ENCODE peak calls at places on chromosome 12, in four cellular contexts. P, U, F and J are unnamed samples.

GRCh38 chr12:27009926-27010325 is 4.3 kb downstream of the TM7SF3 start:
- DNase-seq in F (no peak), U (no peak), P (no peak), J (no peak)

GRCh38 chr12:112261559-112261958 is 120.7 kb downstream of the HECTD4 start:
- DNase-seq in P (peak), U (peak), F (peak), J (no peak)

GRCh38 chr12:66035289-66035961 is 95.1 kb downstream of the LLPH start:
- DNase-seq in P (peak), U (peak), F (peak), J (no peak)

GRCh38 chr12:92927436-92928116 is 1.5 kb downstream of the EEA1 start:
- DNase-seq in P (peak), F (peak), U (peak), J (no peak)

GRCh38 chr12:52119398-52120254 is 40.1 kb downstream of the SMIM41 start:
- DNase-seq in F (peak), P (peak), U (peak), J (no peak)

GRCh38 chr12:4133029-4133428 is 140.5 kb upstream of the CCND2 start:
- DNase-seq in U (no peak), F (no peak), P (no peak), J (no peak)

GRCh38 chr12:25984759-25985158 is 26.3 kb downstream of the RASSF8 start:
- DNase-seq in P (no peak), U (no peak), F (no peak), J (no peak)

GRCh38 chr12:20194171-20194570 is 174.2 kb upstream of the PDE3A start:
- DNase-seq in F (no peak), U (no peak), P (peak), J (no peak)

GRCh38 chr12:52648012-52648550 is 3.9 kb downstream of the KRT2 start:
- DNase-seq in U (no peak), P (no peak), F (no peak), J (no peak)

GRCh38 chr12:106917503-106917902 is 38.2 kb upstream of the TMEM263 start:
- DNase-seq in F (no peak), P (no peak), U (no peak), J (no peak)

GRCh38 chr12:19800884-19801283 is 361.6 kb downstream of the AEBP2 start:
- DNase-seq in U (no peak), F (no peak), P (no peak), J (peak)

GRCh38 chr12:34292736-34293625 is 270.7 kb downstream of the ALG10 start:
- DNase-seq in F (peak), U (peak), P (peak), J (no peak)

GRCh38 chr12:90836689-90837088 is 118.3 kb downstream of the CCER1 start:
- DNase-seq in U (no peak), F (no peak), P (no peak), J (no peak)

GRCh38 chr12:236445-236844 is 22.5 kb upstream of the SLC6A12 start:
- DNase-seq in F (no peak), U (no peak), P (no peak), J (no peak)

GRCh38 chr12:2963760-2964292 is 4.6 kb downstream of the TEAD4 start:
- DNase-seq in U (no peak), P (no peak), F (peak), J (no peak)

GRCh38 chr12:82124711-82125110 is 233.5 kb downstream of the CCDC59 start:
- DNase-seq in F (no peak), P (no peak), U (no peak), J (no peak)

GRCh38 chr12:40325349-40325960 is 100.7 kb downstream of the LRRK2 start:
- DNase-seq in F (peak), P (peak), U (peak), J (no peak)

GRCh38 chr12:72570601-72571000 is 298.4 kb downstream of the TRHDE start:
- DNase-seq in F (peak), U (peak), P (peak), J (no peak)

GRCh38 chr12:123387508-123388217 is 3.7 kb downstream of the KMT5A start:
- DNase-seq in P (no peak), F (no peak), U (peak), J (no peak)

GRCh38 chr12:125519026-125519651 is 453.9 kb downstream of the AACS start:
- DNase-seq in P (no peak), U (no peak), F (no peak), J (no peak)

GRCh38 chr12:124700810-124701594 is 133.6 kb upstream of the NCOR2 start:
- DNase-seq in U (no peak), P (peak), F (no peak), J (no peak)

GRCh38 chr12:67410246-67410645 is 141.1 kb downstream of the CAND1 start:
- DNase-seq in U (no peak), F (no peak), P (no peak), J (no peak)

GRCh38 chr12:109910969-109911348 is 10.9 kb downstream of the TCHP start:
- DNase-seq in P (peak), F (peak), U (peak), J (no peak)

GRCh38 chr12:14605401-14605989 is 37.8 kb upstream of the PLBD1 start:
- DNase-seq in U (no peak), F (no peak), P (peak), J (no peak)

GRCh38 chr12:117085318-117085947 is 13.8 kb downstream of the TESC start:
- DNase-seq in U (no peak), P (no peak), F (no peak), J (no peak)

GRCh38 chr12:32454866-32455265 is 55.5 kb downstream of the FGD4 start:
- DNase-seq in U (no peak), F (no peak), P (no peak), J (no peak)

GRCh38 chr12:25337916-25338315 is 87.2 kb upstream of the KRAS start:
- DNase-seq in U (no peak), F (no peak), P (no peak), J (no peak)

GRCh38 chr12:64039285-64039871 is 182.7 kb downstream of the KICS2 start:
- DNase-seq in P (peak), U (no peak), F (no peak), J (no peak)

GRCh38 chr12:53719649-53720048 is 7.6 kb downstream of the CALCOCO1 start:
- DNase-seq in U (peak), P (peak), F (no peak), J (no peak)

GRCh38 chr12:2960432-2960956 is 1.3 kb downstream of the TEAD4 start:
- DNase-seq in F (peak), U (peak), P (peak), J (no peak)

GRCh38 chr12:131250951-131251315 is 297.2 kb downstream of the ADGRD1 start:
- DNase-seq in U (no peak), F (no peak), P (no peak), J (no peak)

GRCh38 chr12:69824028-69824427 is 999 bp upstream of the MYRFL start:
- DNase-seq in U (no peak), F (no peak), P (no peak), J (no peak)

GRCh38 chr12:59895161-59895785 is 299.4 kb downstream of the SLC16A7 start:
- DNase-seq in U (no peak), P (no peak), F (no peak), J (no peak)

DNA sequence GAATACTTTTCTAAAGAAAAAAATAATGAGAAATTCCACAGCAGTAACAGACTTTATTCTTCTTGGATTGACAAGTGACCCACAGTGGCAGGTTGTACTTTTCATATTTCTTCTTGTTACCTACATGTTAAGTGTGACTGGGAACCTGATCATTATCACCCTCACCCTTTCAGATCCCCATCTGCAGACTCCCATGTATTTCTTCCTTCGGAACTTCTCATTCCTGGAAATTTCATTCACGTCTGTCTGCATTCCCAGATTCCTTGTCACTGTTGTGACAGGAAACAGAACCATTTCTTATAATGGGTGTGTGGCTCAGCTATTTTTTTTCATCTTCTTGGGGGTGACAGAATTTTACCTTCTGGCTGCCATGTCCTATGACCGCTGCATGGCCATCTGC is 2.3 kb downstream of the OR6C75 start:
- DNase-seq in F (no peak), U (no peak), P (no peak), J (no peak)
- TF ChIP-seq CHD4 in F (no peak), U (no peak), P (no peak), J (no peak)

GRCh38 chr12:47783821-47784819 is 11.1 kb downstream of the SLC48A1 start:
- DNase-seq in U (no peak), P (no peak), F (no peak), J (no peak)
- TF ChIP-seq CHD4 in U (no peak), P (no peak), F (no peak), J (no peak)

GRCh38 chr12:1318327-1319031 is 275.9 kb downstream of the FBXL14 start:
- DNase-seq in U (no peak), P (no peak), F (no peak), J (no peak)
- TF ChIP-seq CHD4 in U (no peak), P (no peak), F (no peak), J (no peak)

GRCh38 chr12:132551271-132552120 is 58.9 kb downstream of the LRCOL1 start:
- DNase-seq in F (no peak), U (no peak), P (no peak), J (no peak)
- TF ChIP-seq CHD4 in F (no peak), U (no peak), P (no peak), J (no peak)

DNA sequence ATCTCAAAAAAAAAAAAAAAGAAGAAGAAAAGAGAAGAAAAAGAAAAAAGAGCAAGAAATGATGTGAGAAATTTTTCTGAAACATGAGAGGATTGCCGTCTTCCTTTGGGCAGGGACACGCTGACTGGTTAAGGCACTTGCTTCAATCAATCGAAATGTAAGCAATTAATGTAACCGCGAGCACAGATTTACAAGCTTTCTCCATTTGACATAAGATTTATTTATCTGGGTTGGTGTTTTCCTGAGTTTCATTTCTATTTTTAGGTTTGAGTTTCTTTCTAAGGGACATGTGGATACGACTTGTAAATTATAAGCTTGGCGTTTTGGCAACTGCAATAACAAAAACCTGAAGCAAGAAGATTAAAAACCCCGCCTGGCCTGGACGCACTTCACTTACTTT is 20.3 kb upstream of the SINHCAF start:
- DNase-seq in U (no peak), F (no peak), P (no peak), J (no peak)
- TF ChIP-seq CHD4 in U (no peak), F (no peak), P (no peak), J (no peak)

DNA sequence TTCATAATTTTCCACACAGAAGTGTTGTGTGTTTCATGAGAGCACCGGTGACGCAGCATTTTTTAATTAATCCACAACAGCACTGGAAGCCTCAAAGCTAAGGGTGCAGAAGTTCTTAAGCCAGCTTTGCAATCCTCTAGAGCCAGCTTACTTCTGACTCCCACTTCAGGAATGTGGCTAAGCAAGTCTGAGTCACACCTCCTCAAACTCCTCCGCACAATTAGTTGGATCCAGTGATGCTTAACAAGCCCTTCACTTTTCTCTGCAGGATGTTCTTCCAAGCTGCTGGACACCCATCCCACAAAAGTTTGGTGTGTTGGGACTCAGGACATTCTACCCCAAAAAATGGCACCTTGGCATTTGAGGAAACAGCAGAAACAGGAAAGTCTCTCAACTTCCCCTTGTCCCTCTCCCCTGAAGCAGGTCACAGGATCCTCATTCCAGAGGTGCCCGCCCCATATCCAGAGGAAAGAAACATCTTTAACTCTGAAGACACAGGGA is 210.0 kb downstream of the PPM1H start:
- DNase-seq in U (peak), F (peak), P (peak), J (no peak)
- TF ChIP-seq CHD4 in U (no peak), F (no peak), P (no peak), J (no peak)

GRCh38 chr12:15689751-15690191 is 99.4 kb downstream of the EPS8 start:
- DNase-seq in U (no peak), F (peak), P (peak), J (no peak)
- TF ChIP-seq CHD4 in U (no peak), F (no peak), P (no peak), J (no peak)

DNA sequence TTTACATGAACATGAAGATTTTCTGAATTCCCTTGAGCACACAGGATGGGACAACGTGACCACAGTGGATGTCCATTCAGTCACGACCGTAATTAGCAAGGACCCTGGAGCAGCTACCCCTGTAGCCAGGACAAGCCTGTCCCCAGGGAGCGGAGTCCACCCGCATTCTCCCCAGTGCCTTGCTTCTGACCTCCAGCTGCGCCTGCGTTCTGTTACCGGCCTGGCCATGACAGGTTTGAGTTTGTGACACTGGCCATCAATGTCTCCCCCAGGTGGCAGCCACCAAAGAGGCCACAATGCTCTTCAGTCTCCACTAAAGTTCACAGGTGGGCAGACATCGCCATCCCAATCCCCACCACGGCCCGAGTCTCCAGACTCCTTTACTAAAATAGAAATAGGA is 96.7 kb downstream of the TMEM132D start:
- DNase-seq in P (no peak), U (no peak), F (no peak), J (no peak)
- TF ChIP-seq CHD4 in P (no peak), U (no peak), F (no peak), J (no peak)